ENCODE peak calls at places on chromosomes 16 and 17, in six cellular contexts. V is K562, Y is SK-N-SH, J is HCT116, Q is HepG2, X is H1. H is an unnamed sample.

GRCh38 chr17:63774982-63775290 is 966 bp downstream of the DDX42 start:
- DNase-seq in J (no peak), X (no peak), V (no peak), Q (no peak), Y (no peak), H (peak; percentile 26)

GRCh38 chr17:78351449-78352006 is 8.3 kb downstream of the SOCS3 start:
- DNase-seq in V (no peak), Q (peak; percentile 63), J (no peak), Y (no peak), X (peak; percentile 76), H (peak; percentile 63)

GRCh38 chr17:82740906-82741759 is 5.7 kb downstream of the FN3K start:
- DNase-seq in J (no peak), Q (peak; percentile 93), Y (no peak), V (no peak), X (no peak), H (no peak)

GRCh38 chr17:82805254-82805653 is 34.6 kb downstream of the ZNF750 start:
- DNase-seq in Y (no peak), J (no peak), X (no peak), V (no peak), Q (no peak), H (no peak)

GRCh38 chr17:298791-299450 is 53.7 kb downstream of the RPH3AL start:
- DNase-seq in X (no peak), V (no peak), Y (no peak), J (no peak), Q (no peak), H (no peak)

GRCh38 chr17:71033336-71033735 is 864.0 kb downstream of the KCNJ2 start:
- DNase-seq in V (no peak), X (no peak), J (no peak), Y (no peak), Q (no peak), H (no peak)

GRCh38 chr17:43388198-43389021 is 10.4 kb upstream of the ARL4D start:
- DNase-seq in Q (peak; percentile 81), V (peak; percentile 81), X (peak; percentile 93), J (peak; percentile 86), Y (peak; percentile 84), H (peak; percentile 68)

GRCh38 chr17:16945141-16945493 is 26.8 kb downstream of the TNFRSF13B start:
- DNase-seq in V (no peak), X (no peak), J (no peak), Y (no peak), Q (no peak), H (no peak)

DNA sequence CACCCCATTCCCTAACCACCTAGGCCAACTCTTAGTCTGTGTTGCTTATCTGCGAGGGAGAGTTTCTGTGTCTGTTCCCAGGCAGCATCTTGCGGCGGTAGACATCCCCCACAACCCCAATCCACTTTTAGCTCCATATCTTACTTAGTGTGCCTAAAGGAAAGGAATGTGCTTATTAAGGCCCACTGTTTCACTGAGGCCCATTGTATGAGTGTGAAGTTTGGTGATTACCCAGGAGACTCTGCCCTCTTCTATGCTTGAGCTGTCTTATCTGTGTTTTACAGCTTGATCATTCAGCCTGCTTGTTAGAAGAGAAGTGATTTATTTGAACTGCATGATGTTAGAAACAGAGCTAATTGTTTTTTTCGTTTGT is 10.3 kb upstream of the MLYCD start:
- DNase-seq in Q (no peak), X (no peak), Y (no peak), V (no peak), J (no peak), H (no peak)
- TF ChIP-seq JUND in Q (no peak), X (no peak), Y (no peak), V (peak; percentile 34), J (no peak), H (no peak)

GRCh38 chr16:57013268-57013667 is 23.9 kb downstream of the NLRC5 start:
- DNase-seq in V (no peak), Y (no peak), J (no peak), X (no peak), Q (no peak), H (no peak)
- TF ChIP-seq JUND in V (no peak), Y (no peak), J (no peak), X (no peak), Q (no peak), H (no peak)

DNA sequence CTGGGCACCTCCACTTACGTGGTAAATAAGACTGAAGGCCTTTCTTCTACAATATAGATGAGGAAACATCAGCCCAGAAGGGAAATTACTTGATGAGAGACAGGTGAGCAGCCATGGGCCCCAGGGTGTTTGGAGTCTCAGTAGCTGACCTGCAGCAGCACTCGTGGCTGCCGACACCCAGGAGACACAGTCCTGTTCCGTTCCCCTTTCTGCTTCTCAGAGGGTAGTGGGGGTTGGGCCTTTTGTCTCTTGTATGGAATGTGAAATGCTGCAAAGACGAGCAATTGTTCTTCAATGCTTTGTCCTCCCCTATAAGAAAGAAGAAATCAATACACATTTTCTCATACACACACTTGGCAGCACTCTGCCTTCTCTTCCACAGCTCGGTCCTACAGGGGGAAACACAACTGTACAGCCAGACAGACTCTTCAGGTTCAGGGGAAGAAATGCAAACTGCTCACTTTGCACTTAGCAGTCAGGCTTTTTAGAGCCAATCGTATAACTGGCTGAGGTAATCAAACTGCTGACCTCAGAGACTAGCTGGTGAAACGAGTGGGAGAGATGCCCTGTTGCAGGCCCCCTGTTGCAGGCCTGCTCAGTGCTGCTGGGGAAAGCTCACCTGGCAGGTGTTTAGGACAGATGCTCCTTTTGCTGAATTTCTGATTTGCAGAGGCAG is 96.7 kb downstream of the AATF start:
- DNase-seq in V (no peak), Q (no peak), Y (no peak), X (peak; percentile 45), J (no peak), H (no peak)
- TF ChIP-seq JUND in V (no peak), Q (no peak), Y (no peak), X (no peak), J (no peak), H (no peak)

DNA sequence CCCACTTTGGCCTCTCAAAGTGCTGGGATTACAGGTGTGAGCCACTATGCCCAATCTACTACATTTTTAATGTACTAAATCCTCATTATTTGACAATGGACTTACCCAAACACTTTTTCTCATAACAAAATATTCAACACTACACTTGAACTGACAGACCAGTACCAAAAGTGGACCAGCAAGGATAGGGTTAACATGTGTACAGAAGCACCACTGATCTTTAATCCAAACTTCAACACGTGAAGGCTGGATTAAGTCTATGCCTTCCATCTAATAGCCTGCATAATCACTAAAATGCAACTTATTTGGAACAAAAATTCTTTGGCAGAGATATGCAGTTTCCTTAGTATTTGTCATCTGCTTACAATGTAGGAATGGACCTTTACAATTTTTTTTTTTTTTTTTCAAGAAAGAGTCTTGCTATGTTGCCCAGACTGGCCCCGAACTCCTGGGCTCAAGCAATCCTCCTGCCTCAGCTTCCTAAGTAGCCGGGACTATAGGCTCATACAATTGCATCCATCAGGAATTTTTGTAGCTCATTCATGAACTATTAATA is 60.0 kb upstream of the BCAR1 start:
- DNase-seq in Y (no peak), J (no peak), Q (no peak), X (no peak), V (no peak), H (no peak)
- TF ChIP-seq JUND in Y (no peak), J (no peak), Q (no peak), X (no peak), V (no peak), H (no peak)

GRCh38 chr16:51327001-51327400 is 175.9 kb upstream of the SALL1 start:
- DNase-seq in Q (no peak), Y (no peak), J (no peak), V (no peak), X (no peak), H (no peak)
- TF ChIP-seq JUND in Q (no peak), Y (no peak), J (no peak), V (no peak), X (no peak), H (no peak)

GRCh38 chr17:56597495-56597990 is 4.0 kb downstream of the NOG start:
- DNase-seq in V (no peak), Y (peak; percentile 56), X (peak; percentile 55), Q (no peak), J (no peak), H (no peak)

GRCh38 chr17:56594528-56595418 is 1.3 kb downstream of the NOG start:
- DNase-seq in V (no peak), Q (no peak), X (peak; percentile 74), J (no peak), Y (no peak), H (peak; percentile 15)

GRCh38 chr17:56595831-56596740 is 2.6 kb downstream of the NOG start:
- DNase-seq in Y (peak; percentile 35), X (peak; percentile 80), J (no peak), Q (no peak), V (no peak), H (peak; percentile 20)

GRCh38 chr17:56598471-56598870 is 5.0 kb downstream of the NOG start:
- DNase-seq in V (no peak), J (no peak), Q (no peak), Y (no peak), X (no peak), H (no peak)

DNA sequence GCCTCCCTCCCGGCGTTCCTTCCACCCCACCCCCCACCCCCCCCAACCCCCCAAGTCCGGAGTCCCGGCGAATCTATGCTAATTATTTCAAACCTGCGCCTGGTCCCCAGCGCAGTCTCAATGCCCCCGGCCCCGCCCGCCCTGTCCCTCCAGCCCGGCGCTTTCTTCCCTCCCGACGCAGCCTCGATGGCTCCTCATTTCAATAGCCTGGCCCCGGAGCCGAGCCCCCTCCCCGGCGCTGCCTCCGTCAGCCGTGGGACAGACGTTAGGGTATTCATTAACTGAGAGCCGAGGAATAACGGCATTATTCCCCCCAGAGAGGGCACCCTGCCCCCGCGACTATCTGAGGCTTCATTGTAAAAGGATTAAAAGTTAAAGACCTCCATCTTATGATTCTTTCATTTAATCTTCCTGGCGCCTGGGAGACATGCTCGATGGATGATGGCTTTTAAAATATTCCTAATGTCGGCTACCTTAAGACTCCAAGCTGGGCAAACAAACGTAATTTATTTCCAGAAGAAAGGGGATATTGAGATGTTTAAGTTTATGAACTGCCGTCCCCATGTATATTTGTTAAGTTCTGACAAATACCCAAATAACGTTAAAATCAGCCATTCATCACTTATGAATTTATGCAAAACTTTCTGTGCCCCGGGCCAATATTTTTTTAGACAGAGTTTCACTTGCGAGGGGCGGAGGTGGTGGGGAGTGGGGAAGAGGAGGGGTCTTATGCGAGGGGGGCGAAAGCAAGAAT is 3.4 kb downstream of the NOG start:
- DNase-seq in Y (peak; percentile 40), Q (no peak), J (no peak), V (no peak), X (peak; percentile 70), H (no peak)
- TF ChIP-seq JUND in Y (no peak), Q (no peak), J (no peak), V (no peak), X (no peak), H (no peak)

DNA sequence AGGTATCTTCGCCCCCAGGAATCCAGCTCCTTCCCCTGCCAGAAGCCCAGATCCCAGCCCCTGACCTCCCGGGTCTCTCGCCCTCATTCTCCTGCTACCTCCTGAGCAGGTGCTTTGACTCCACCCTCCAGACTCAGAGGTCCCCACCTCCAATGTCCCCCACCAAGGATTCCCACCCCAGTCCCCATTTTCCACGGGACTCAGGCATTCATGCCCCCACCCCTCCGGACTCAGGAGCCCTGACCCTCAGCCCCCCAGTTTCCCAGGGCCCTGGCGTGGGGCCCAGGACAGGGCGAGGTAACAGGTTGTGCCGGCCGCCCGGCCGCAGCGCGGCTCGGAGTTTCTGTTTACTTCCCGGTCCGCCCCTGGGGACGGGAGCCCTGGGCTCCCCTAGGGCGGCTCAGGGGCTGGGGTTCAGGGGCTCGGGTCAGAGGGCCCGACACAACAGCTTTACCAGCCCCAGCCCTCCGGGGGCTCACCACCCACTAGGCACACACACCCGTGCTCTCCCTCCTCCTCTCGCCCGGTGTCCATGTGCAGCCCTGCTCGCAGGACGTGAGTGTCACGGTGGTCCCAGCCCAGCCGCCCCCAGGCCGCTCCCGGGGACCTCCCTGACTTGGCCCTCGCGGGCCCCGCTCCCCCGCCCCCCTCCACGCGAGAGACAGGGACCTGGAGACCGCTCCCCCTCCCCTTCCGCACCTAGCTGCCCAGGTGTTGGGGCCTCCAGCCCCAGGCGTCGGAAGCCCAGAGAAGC is 595 bp downstream of the BICDL2 start:
- DNase-seq in V (no peak), X (no peak), Y (no peak), J (no peak), Q (no peak), H (peak; percentile 57)
- TF ChIP-seq JUND in V (no peak), X (no peak), Y (no peak), J (no peak), Q (no peak), H (no peak)